ENCODE peak calls at places on chromosome 4, in seven cellular contexts. W is thyroid gland, L is breast epithelium, B is HCT116, S is suprapubic skin, T is heart left ventricle, E is A549. C is an unnamed sample.

GRCh38 chr4:169407217-169407845 is 136.6 kb upstream of the SH3RF1 start:
- DNase-seq in W (no peak), L (no peak), B (no peak), S (no peak), T (no peak), E (no peak), C (no peak)

GRCh38 chr4:92520563-92520962 is 216.8 kb downstream of the GRID2 start:
- DNase-seq in W (no peak), L (no peak), B (no peak), S (no peak), T (no peak), E (no peak), C (no peak)

GRCh38 chr4:48017108-48017527 is 546 bp downstream of the NIPAL1 start:
- DNase-seq in W (peak), L (peak), B (peak), S (peak), T (peak), E (peak), C (peak)

GRCh38 chr4:8045909-8046308 is 106.2 kb upstream of the AFAP1 start:
- DNase-seq in W (no peak), L (no peak), B (no peak), S (no peak), T (no peak), E (no peak), C (peak)

GRCh38 chr4:161696957-161697356 is 466.8 kb downstream of the FSTL5 start:
- DNase-seq in W (no peak), L (no peak), B (no peak), S (no peak), T (no peak), E (peak), C (no peak)

GRCh38 chr4:38672247-38673071 is 8.5 kb downstream of the KLF3 start:
- DNase-seq in W (peak), L (no peak), B (no peak), S (no peak), T (peak), E (peak), C (no peak)

GRCh38 chr4:111631157-111631999 is 513.9 kb upstream of the FAM241A start:
- DNase-seq in W (no peak), L (no peak), B (peak), S (no peak), T (no peak), E (no peak), C (no peak)

GRCh38 chr4:80475236-80475635 is 139.7 kb downstream of the CFAP299 start:
- DNase-seq in W (no peak), L (no peak), B (no peak), S (no peak), T (no peak), E (no peak), C (no peak)

GRCh38 chr4:109472343-109472761 is 38.7 kb downstream of the SEC24B start:
- DNase-seq in W (no peak), L (no peak), B (no peak), S (no peak), T (no peak), E (peak), C (no peak)

GRCh38 chr4:62709618-62710252 is 1509.6 kb downstream of the ADGRL3 start:
- DNase-seq in W (no peak), L (no peak), B (no peak), S (no peak), T (no peak), E (peak), C (no peak)

GRCh38 chr4:153611679-153612078 is 72.4 kb upstream of the TLR2 start:
- DNase-seq in W (no peak), L (no peak), B (no peak), S (no peak), T (no peak), E (no peak), C (no peak)

DNA sequence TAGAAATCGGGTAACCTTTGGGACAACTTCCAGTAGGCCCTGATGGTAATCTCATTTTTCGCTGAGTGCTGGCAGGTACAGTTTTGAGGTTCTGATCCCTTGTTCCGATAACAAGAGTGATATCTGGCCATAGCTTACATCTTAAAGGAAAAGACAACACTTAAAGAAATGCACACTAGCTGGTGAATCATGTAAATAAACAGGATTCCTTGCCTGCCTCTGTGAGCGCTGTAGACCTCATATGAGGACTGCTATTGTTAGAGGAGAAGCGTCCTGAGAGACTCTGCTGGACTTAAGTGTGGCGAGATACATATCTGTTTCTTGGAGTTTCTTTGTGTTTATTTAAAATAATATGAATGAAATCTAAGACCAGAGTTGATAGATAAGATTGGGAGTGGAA is 149.3 kb upstream of the SLC4A4 start:
- DNase-seq in W (peak), L (no peak), B (no peak), S (no peak), T (no peak), E (peak), C (no peak)
- H3K27ac ChIP-seq in W (peak), L (no peak), B (no peak), S (no peak), T (peak), E (no peak), C (peak)

DNA sequence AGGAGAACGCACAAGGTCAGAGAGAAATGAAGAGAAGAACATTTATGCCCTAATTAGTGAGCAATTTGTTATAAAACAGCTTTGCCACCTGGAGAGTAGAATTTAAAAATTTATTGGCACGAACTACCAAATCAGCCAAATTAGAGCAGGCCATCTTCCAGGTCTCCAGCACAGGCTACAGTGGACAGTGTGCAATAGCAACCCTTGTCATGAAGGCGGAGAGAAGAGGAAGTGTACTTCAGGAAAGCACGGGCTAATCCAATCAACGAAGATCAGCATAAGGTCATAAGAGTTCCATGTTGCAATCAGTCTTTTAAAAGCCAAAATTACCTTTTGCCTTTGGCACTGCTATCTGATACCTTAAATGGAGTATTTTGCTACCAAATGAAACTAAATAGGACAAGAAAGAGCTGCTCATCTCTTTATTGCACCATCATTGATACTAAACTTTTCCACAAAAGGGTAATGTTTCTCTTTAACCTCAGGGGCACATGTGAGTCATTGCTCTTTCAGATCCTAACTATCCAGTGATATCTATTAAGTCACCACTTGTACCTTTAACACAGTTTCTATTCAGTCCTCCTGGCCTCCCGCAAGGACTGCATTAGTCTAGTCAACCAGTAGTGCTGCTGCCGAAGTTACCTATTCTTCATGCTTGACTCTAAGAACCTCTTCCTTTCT is 19.9 kb downstream of the ANK2 start:
- DNase-seq in W (no peak), L (no peak), B (no peak), S (no peak), T (no peak), E (peak), C (no peak)
- TF ChIP-seq POLR2A in W (no peak), L (no peak), B (no peak), S (no peak), T (no peak), E (no peak), C (no peak)

GRCh38 chr4:68367835-68368234 is 17.9 kb upstream of the YTHDC1 start:
- DNase-seq in W (no peak), L (no peak), B (no peak), S (no peak), T (no peak), E (no peak), C (no peak)
- H3K27ac ChIP-seq in W (no peak), L (no peak), B (no peak), S (no peak), T (no peak), E (peak), C (no peak)

GRCh38 chr4:140153419-140153743 is 603 bp downstream of the MAML3 start:
- DNase-seq in W (no peak), L (no peak), B (no peak), S (no peak), T (no peak), E (no peak), C (no peak)

GRCh38 chr4:140151700-140152014 is 2.3 kb downstream of the MAML3 start:
- DNase-seq in W (peak), L (peak), B (peak), S (peak), T (peak), E (peak), C (peak)

GRCh38 chr4:140150886-140151699 is 2.9 kb downstream of the MAML3 start:
- DNase-seq in W (peak), L (peak), B (peak), S (peak), T (peak), E (peak), C (peak)

GRCh38 chr4:140152760-140153418 is 1.1 kb downstream of the MAML3 start:
- DNase-seq in W (peak), L (peak), B (no peak), S (peak), T (peak), E (no peak), C (peak)

GRCh38 chr4:140152015-140152703 is 1.8 kb downstream of the MAML3 start:
- DNase-seq in W (peak), L (peak), B (peak), S (peak), T (peak), E (no peak), C (peak)
- TF ChIP-seq POLR2A in W (no peak), L (no peak), B (no peak), S (no peak), T (no peak), E (no peak), C (peak)